ENCODE peak calls at places on chromosome 4, in four cellular contexts. W, R, K and P are unnamed samples.

GRCh38 chr4:112854420-112854819 is 195.0 kb upstream of the ANK2 start:
- DNase-seq in W (no peak), R (no peak), K (no peak), P (no peak)

GRCh38 chr4:8404791-8405515 is 35.6 kb downstream of the ACOX3 start:
- DNase-seq in R (no peak), K (no peak), W (no peak), P (no peak)

GRCh38 chr4:40963912-40964478 is 214.2 kb downstream of the NSUN7 start:
- DNase-seq in K (no peak), R (no peak), W (no peak), P (no peak)

GRCh38 chr4:158295053-158295452 is 84.8 kb downstream of the TMEM144 start:
- DNase-seq in R (no peak), K (no peak), W (peak; percentile 64), P (no peak)

GRCh38 chr4:13765535-13765934 is 138.0 kb upstream of the BOD1L1 start:
- DNase-seq in W (no peak), R (no peak), K (no peak), P (no peak)

GRCh38 chr4:112519689-112520597 is 4.0 kb upstream of the NEUROG2 start:
- DNase-seq in R (peak; percentile 70), K (peak; percentile 32), W (no peak), P (no peak)

GRCh38 chr4:53532521-53532920 is 58.8 kb downstream of the LNX1 start:
- DNase-seq in W (no peak), K (no peak), R (no peak), P (no peak)

GRCh38 chr4:6894528-6895498 is 14.8 kb upstream of the TBC1D14 start:
- DNase-seq in W (no peak), R (no peak), K (no peak), P (no peak)

GRCh38 chr4:105122334-105122733 is 24.3 kb upstream of the TET2 start:
- DNase-seq in W (no peak), K (peak; percentile 14), R (peak; percentile 47), P (no peak)

GRCh38 chr4:19239565-19239964 is 1012.1 kb upstream of the SLIT2 start:
- DNase-seq in K (no peak), W (no peak), R (no peak), P (no peak)

GRCh38 chr4:182975806-182976205 is 58.6 kb upstream of the DCTD start:
- DNase-seq in W (no peak), R (no peak), K (peak; percentile 75), P (no peak)

GRCh38 chr4:139144161-139144859 is 32.7 kb downstream of the ELF2 start:
- DNase-seq in R (peak; percentile 43), W (no peak), K (no peak), P (no peak)

DNA sequence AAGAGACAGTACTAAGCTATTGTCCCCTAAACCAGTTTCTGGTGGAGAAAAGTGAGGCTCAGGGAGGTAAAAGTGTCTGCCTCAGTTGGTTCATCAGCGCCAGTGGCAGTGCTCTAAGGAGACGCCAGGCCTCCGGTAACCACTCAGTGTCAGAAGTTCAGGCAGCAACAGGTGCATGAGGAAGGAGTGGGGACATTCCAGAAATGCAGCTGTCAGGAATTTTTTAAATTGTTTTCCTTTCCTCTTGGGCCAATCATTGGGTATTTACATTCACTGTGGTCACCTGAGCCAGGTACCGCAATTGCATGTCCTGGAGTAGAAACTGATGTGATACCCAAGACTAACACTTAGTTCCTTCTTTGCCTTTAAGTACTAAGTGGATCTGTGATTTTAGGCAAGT is 40.2 kb upstream of the HS3ST1 start:
- DNase-seq in R (no peak), W (no peak), K (no peak), P (no peak)
- TF ChIP-seq ELF4 in R (no peak), W (no peak), K (no peak), P (no peak)

DNA sequence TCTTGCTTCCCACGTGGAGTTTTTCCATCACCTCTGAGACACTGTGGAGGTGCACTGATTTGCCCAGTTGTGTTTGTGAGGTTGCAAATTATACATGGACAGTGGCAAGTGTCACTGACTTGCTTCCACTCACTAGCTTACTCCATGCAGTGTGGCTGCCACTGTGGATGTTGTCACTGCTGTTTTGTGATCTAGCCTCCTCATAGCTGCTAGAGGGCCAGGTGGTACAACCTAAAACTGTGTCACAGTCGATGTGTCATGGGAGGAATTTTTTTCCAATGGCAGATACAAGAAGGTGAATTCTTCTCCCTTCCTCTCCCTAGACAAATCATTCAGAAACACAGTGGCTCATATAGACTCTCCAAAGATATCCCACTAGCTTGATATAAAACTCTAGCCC is 37.5 kb upstream of the TMPRSS11F start:
- DNase-seq in W (no peak), R (no peak), K (no peak), P (no peak)
- TF ChIP-seq ELF4 in W (no peak), R (no peak), K (no peak), P (no peak)

DNA sequence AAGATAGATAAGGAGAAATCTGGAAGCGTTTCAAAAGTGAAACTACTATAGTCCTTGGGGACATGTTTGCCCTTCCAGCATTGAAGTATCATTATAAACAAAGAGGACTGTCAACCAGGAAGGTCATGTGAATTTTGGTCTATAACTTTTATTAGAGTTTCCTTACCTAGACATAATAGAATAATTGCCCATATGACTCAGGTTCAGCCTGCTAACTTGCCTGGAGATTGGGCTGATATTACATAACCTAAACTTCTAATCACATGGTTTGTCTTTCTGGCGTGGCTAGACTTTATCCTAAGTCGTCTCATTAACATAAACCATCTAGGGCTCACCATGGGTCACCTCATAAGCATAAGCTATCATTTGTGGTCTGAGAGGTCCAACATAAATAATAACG is 775.9 kb downstream of the CENPC start:
- DNase-seq in K (no peak), W (no peak), R (no peak), P (no peak)
- TF ChIP-seq ELF4 in K (no peak), W (no peak), R (no peak), P (no peak)

GRCh38 chr4:22895482-22895881 is 202.7 kb downstream of the GBA3 start:
- DNase-seq in K (no peak), W (peak; percentile 47), R (no peak), P (no peak)

GRCh38 chr4:22901631-22902030 is 208.9 kb downstream of the GBA3 start:
- DNase-seq in W (no peak), K (no peak), R (no peak), P (no peak)

DNA sequence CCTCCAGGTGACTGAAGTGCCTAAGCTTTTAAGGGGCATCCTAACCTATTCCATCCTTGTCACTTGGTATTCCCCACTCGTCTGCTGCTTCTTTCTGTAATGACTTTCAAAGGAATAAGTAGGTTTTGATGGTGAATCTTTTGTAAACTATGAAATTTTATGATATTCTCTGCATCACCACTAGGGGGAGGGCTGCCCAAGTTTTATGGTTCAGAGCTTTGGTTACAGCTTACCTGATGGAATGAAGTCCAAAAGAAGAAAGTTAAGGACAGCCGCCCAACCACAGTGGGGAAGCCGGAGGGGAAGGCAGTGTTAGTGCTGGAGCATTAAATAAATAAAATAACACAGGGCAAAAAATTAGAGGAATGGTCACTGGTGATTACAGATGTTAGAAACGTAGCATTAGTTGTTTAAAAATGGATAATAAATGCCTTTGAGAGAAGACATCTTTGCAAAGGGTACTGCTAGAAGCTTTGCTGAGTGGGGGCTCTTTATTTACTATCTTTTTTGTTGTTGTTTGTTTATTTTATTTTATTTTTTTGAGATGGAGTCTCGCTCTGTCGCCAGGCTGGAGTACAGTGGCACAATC is 204.9 kb downstream of the GBA3 start:
- DNase-seq in W (peak; percentile 16), R (peak; percentile 55), K (peak; percentile 40), P (peak; percentile 20)
- TF ChIP-seq ELF4 in W (no peak), R (no peak), K (no peak), P (no peak)

GRCh38 chr4:175646802-175647201 is 165.3 kb downstream of the GPM6A start:
- DNase-seq in K (no peak), R (no peak), W (no peak), P (no peak)

GRCh38 chr4:175656615-175657014 is 155.4 kb downstream of the GPM6A start:
- DNase-seq in K (no peak), R (no peak), W (no peak), P (no peak)

GRCh38 chr4:175657571-175657970 is 154.5 kb downstream of the GPM6A start:
- DNase-seq in R (no peak), K (no peak), W (no peak), P (no peak)

DNA sequence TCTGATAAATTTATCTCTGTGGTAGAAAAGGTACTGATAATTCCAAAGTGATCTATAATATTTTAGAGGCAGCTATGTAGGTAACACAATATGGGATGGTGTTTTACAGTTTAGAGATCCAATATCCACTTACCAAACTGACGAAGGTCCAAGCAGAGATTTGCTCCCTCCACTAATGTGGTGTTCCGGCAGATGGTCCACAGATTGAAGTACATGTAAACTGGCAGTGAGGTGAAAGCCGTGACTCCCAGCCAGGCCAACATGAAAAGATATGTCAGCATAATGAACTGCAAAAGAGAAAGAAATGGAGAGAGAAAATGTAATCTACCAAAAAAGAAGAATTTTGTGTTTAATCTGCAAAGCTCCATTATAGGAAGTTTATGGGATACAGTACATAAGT is 160.4 kb downstream of the GPM6A start:
- DNase-seq in R (no peak), W (no peak), K (no peak), P (no peak)
- TF ChIP-seq ELF4 in R (no peak), W (no peak), K (no peak), P (no peak)

DNA sequence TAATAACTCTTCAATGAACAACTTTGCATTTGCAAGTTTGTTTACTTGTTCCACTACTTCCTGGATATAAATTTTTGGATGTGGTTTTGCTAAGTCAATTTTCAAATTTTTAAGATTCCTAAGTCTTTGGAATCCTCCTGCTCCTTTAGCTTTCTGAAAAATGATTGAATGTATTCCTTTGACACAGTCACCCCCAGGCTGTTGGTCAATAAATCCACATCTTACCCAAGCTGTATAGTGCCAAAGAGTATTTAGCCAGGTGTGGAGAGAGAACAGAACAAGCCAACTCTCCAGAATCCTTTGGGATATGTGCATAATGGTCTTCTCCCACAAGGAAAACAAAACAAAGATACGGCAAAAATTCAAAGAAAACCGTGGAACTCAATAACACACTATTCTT is 56.9 kb upstream of the INTU start:
- DNase-seq in W (no peak), R (no peak), K (no peak), P (no peak)
- TF ChIP-seq ELF4 in W (no peak), R (no peak), K (no peak), P (no peak)